ENCODE peak calls at places on chromosomes 2 and 18, in nine cellular contexts. I is lower lobe of right lung, V is stomach, C is dorsolateral prefrontal cortex, K is NB4, N is uterus, H is foreskin fibroblast, J is astrocyte, Q is ovary. F is an unnamed sample.

GRCh38 chr18:36899289-36899688 is 70.4 kb downstream of the KIAA1328 start:
- DNase-seq in I (no peak), V (no peak), C (no peak), K (peak; percentile 55), N (no peak), H (peak; percentile 38), J (no peak), Q (no peak), F (peak; percentile 58)

GRCh38 chr2:137963535-137964065 is 673 bp upstream of the HNMT start:
- DNase-seq in I (no peak), V (no peak), C (no peak), K (no peak), N (no peak), H (no peak), J (no peak), Q (no peak), F (no peak)

GRCh38 chr2:102025016-102025491 is 33.3 kb downstream of the IL1R2 start:
- DNase-seq in I (no peak), V (no peak), C (no peak), K (peak; percentile 29), N (no peak), H (peak; percentile 78), J (peak; percentile 85), Q (no peak), F (peak; percentile 82)

GRCh38 chr2:88669371-88670214 is 21.9 kb upstream of the RPIA start:
- DNase-seq in I (no peak), V (peak; percentile 33), C (no peak), K (peak; percentile 41), N (no peak), H (peak; percentile 65), J (peak; percentile 30), Q (no peak), F (peak; percentile 77)

GRCh38 chr18:32267463-32267862 is 77.6 kb downstream of the MEP1B start:
- DNase-seq in I (no peak), V (no peak), C (no peak), K (no peak), N (no peak), H (no peak), J (no peak), Q (no peak), F (no peak)

GRCh38 chr2:100235098-100235497 is 87.2 kb downstream of the LONRF2 start:
- DNase-seq in I (no peak), V (peak; percentile 25), C (no peak), K (peak; percentile 98), N (no peak), H (no peak), J (no peak), Q (no peak), F (peak; percentile 75)

GRCh38 chr2:65599693-65600092 is 167.3 kb upstream of the SPRED2 start:
- DNase-seq in I (no peak), V (no peak), C (no peak), K (no peak), N (no peak), H (no peak), J (no peak), Q (no peak), F (no peak)

GRCh38 chr2:201909961-201910361 is 103.6 kb downstream of the CDK15 start:
- DNase-seq in I (no peak), V (no peak), C (no peak), K (peak; percentile 71), N (no peak), H (peak; percentile 87), J (peak; percentile 68), Q (no peak), F (peak; percentile 88)

GRCh38 chr18:54882318-54882717 is 54.0 kb downstream of the RAB27B start:
- DNase-seq in I (no peak), V (no peak), C (no peak), K (no peak), N (no peak), H (no peak), J (no peak), Q (no peak), F (no peak)

GRCh38 chr2:233358335-233358734 is 4.0 kb downstream of the DGKD start:
- DNase-seq in I (no peak), V (no peak), C (no peak), K (peak; percentile 85), N (no peak), H (no peak), J (no peak), Q (no peak), F (no peak)

GRCh38 chr2:44751754-44752479 is 189.6 kb upstream of the SIX3 start:
- DNase-seq in I (no peak), V (no peak), C (no peak), K (peak; percentile 69), N (no peak), H (peak; percentile 7), J (no peak), Q (no peak), F (no peak)

GRCh38 chr2:198036029-198036879 is 231.9 kb downstream of the PLCL1 start:
- DNase-seq in I (no peak), V (no peak), C (no peak), K (no peak), N (no peak), H (no peak), J (no peak), Q (no peak), F (no peak)

GRCh38 chr2:198044777-198045176 is 240.4 kb downstream of the PLCL1 start:
- DNase-seq in I (no peak), V (no peak), C (no peak), K (no peak), N (no peak), H (peak; percentile 41), J (no peak), Q (no peak), F (no peak)

GRCh38 chr2:198040820-198041219 is 236.4 kb downstream of the PLCL1 start:
- DNase-seq in I (no peak), V (no peak), C (no peak), K (no peak), N (no peak), H (no peak), J (no peak), Q (no peak), F (no peak)

GRCh38 chr2:198045227-198045626 is 240.8 kb downstream of the PLCL1 start:
- DNase-seq in I (no peak), V (no peak), C (no peak), K (no peak), N (no peak), H (peak; percentile 32), J (no peak), Q (no peak), F (no peak)

GRCh38 chr2:198042189-198042588 is 237.8 kb downstream of the PLCL1 start:
- DNase-seq in I (no peak), V (no peak), C (no peak), K (no peak), N (no peak), H (no peak), J (no peak), Q (no peak), F (no peak)
- TF ChIP-seq CTCF in I (no peak), V (no peak), C (no peak), K (no peak), N (no peak), H (no peak), J (no peak), Q (no peak), F (no peak)

DNA sequence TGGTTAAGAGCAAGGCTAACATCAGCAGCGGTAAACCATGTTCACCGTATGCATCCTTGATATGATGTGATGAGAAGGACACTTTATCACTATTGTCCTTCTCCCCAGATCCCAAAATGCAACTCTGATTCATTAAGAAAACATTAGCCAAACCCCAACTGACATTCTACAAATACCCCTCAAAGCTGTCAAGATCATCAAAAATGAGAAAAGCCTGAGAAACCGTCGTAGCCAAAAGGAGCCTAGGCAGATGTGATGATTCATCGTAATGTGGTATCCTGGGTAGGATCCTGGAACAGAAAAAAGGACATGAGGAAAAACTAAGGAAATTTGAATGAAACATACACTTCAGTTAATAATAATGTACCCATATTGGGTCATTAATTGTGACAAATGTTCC is 67.3 kb upstream of the ST6GAL2 start:
- DNase-seq in I (no peak), V (no peak), C (no peak), K (no peak), N (no peak), H (no peak), J (peak; percentile 56), Q (no peak), F (no peak)
- H3K4me3 ChIP-seq in I (no peak overlapping the region), V (no peak overlapping the region), C (no peak overlapping the region), K (no peak overlapping the region), N (no peak overlapping the region), H (no peak overlapping the region), J (no peak overlapping the region), Q (no peak overlapping the region), F (no peak overlapping the region)

GRCh38 chr18:9722691-9723090 is 14.6 kb downstream of the RAB31 start:
- DNase-seq in I (no peak), V (peak; percentile 73), C (no peak), K (no peak), N (no peak), H (no peak), J (no peak), Q (no peak), F (peak; percentile 65)
- TF ChIP-seq CTCF in I (peak; percentile 46), V (peak; percentile 32), C (no peak), K (no peak), N (no peak), H (no peak), J (no peak), Q (no peak), F (peak; percentile 10)

GRCh38 chr2:241842067-241842415 is 16.7 kb downstream of the PDCD1 start:
- DNase-seq in I (no peak), V (no peak), C (no peak), K (peak; percentile 9), N (no peak), H (no peak), J (no peak), Q (no peak), F (no peak)

GRCh38 chr2:241844831-241845578 is 13.7 kb downstream of the PDCD1 start:
- DNase-seq in I (peak; percentile 41), V (no peak), C (no peak), K (peak; percentile 8), N (peak; percentile 17), H (no peak), J (no peak), Q (no peak), F (no peak)

GRCh38 chr2:241842620-241843211 is 16.0 kb downstream of the PDCD1 start:
- DNase-seq in I (peak; percentile 75), V (peak; percentile 50), C (peak; percentile 22), K (peak; percentile 89), N (peak; percentile 32), H (no peak), J (no peak), Q (peak; percentile 62), F (no peak)

GRCh38 chr2:241843321-241844065 is 15.2 kb downstream of the PDCD1 start:
- DNase-seq in I (no peak), V (no peak), C (no peak), K (no peak), N (peak; percentile 28), H (no peak), J (no peak), Q (peak; percentile 35), F (no peak)

DNA sequence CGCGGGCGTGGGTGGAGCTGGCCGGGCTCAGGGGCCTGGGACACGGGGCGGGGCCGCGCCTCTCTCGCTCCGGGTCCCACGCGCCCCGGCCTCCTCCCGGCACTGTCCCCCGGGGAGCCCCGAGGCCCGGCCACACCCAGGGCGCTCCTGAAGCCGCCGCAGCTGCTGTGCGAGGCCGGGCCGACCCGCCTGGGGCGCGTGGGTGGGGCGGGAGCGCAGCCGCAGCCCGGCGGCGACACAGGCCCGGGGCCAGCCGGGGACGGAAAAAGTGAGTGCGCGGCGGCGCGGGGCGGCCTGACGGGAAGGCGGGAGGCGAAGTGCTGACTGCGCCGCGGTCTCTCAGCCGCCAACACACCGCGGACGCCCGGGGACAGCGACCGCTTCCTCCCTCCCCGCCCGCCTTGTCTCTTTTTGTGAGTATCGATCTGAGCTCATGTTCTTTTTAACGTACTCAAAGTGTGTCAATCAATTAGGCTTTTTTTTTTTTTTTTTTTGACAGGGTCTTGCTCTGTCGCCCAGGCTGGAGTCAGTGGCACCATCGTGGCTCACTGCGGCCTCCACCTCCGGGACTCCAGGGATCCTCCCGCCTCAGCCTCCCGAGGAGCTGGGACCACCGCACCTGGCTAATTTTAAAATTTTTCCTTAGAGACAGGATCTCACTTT is 14.5 kb downstream of the PDCD1 start:
- DNase-seq in I (peak; percentile 73), V (peak; percentile 77), C (peak; percentile 61), K (peak; percentile 87), N (peak; percentile 78), H (peak; percentile 74), J (peak; percentile 34), Q (peak; percentile 82), F (peak; percentile 33)
- H3K4me3 ChIP-seq in I (peak overlapping the region; percentile 50), V (peak overlapping the region; percentile 46), C (peak overlapping the region; percentile 59), K (peak overlapping the region; percentile 25), N (peak overlapping the region; percentile 40), H (peak overlapping the region; percentile 41), J (no peak overlapping the region), Q (peak overlapping the region; percentile 33), F (peak overlapping the region; percentile 44)

F was measured in choroid plexus epithelial cell.